ENCODE peak calls at places on chromosome 14, in seven cellular contexts. One of them, this sample, is unnamed.

GRCh38 chr14:37196604-37197420 is 925 bp upstream of the MIPOL1 start:
- DNase-seq in trophoblast cell: no peak
- DNase-seq in GDM1: no peak
- DNase-seq in H4: no peak
- DNase-seq in progenitor cell of endocrine pancreas: no peak
- DNase-seq in right atrium auricular region: no peak
- DNase-seq in iris pigment epithelial cell: no peak
- DNase-seq in this sample: no peak

GRCh38 chr14:104706733-104707628 is 17.0 kb upstream of the ADSS1 start:
- DNase-seq in trophoblast cell: no peak
- DNase-seq in iris pigment epithelial cell: no peak
- DNase-seq in GDM1: no peak
- DNase-seq in right atrium auricular region: no peak
- DNase-seq in H4: no peak
- DNase-seq in progenitor cell of endocrine pancreas: no peak
- DNase-seq in this sample: no peak

GRCh38 chr14:74425525-74426201 is 347 bp downstream of the SYNDIG1L start:
- DNase-seq in right atrium auricular region: no peak
- DNase-seq in iris pigment epithelial cell: peak; percentile 8
- DNase-seq in H4: no peak
- DNase-seq in progenitor cell of endocrine pancreas: peak; percentile 80
- DNase-seq in GDM1: peak; percentile 5
- DNase-seq in trophoblast cell: peak; percentile 69
- DNase-seq in this sample: peak; percentile 57

GRCh38 chr14:23160924-23161522 is 22.4 kb downstream of the SLC7A8 start:
- DNase-seq in GDM1: no peak
- DNase-seq in progenitor cell of endocrine pancreas: no peak
- DNase-seq in right atrium auricular region: peak; percentile 67
- DNase-seq in H4: peak; percentile 91
- DNase-seq in trophoblast cell: peak; percentile 62
- DNase-seq in iris pigment epithelial cell: peak; percentile 92
- DNase-seq in this sample: no peak

GRCh38 chr14:91058017-91058675 is 2.3 kb downstream of the RPS6KA5 start:
- DNase-seq in iris pigment epithelial cell: no peak
- DNase-seq in trophoblast cell: peak; percentile 75
- DNase-seq in right atrium auricular region: no peak
- DNase-seq in progenitor cell of endocrine pancreas: no peak
- DNase-seq in GDM1: no peak
- DNase-seq in H4: no peak
- DNase-seq in this sample: no peak

GRCh38 chr14:77722301-77722700 is 14.4 kb downstream of the SLIRP start:
- DNase-seq in progenitor cell of endocrine pancreas: no peak
- DNase-seq in H4: no peak
- DNase-seq in GDM1: no peak
- DNase-seq in trophoblast cell: no peak
- DNase-seq in iris pigment epithelial cell: no peak
- DNase-seq in right atrium auricular region: no peak
- DNase-seq in this sample: no peak

GRCh38 chr14:58864751-58865519 is 227.2 kb downstream of the DACT1 start:
- DNase-seq in right atrium auricular region: no peak
- DNase-seq in H4: peak; percentile 59
- DNase-seq in trophoblast cell: peak; percentile 24
- DNase-seq in iris pigment epithelial cell: peak; percentile 76
- DNase-seq in GDM1: no peak
- DNase-seq in progenitor cell of endocrine pancreas: no peak
- DNase-seq in this sample: no peak

GRCh38 chr14:98411154-98411553 is 860.8 kb downstream of the BCL11B start:
- DNase-seq in right atrium auricular region: no peak
- DNase-seq in H4: no peak
- DNase-seq in iris pigment epithelial cell: no peak
- DNase-seq in trophoblast cell: no peak
- DNase-seq in progenitor cell of endocrine pancreas: no peak
- DNase-seq in GDM1: no peak
- DNase-seq in this sample: no peak

GRCh38 chr14:20866963-20867362 is 24.2 kb upstream of the RNASE3 start:
- DNase-seq in GDM1: no peak
- DNase-seq in iris pigment epithelial cell: peak; percentile 10
- DNase-seq in H4: no peak
- DNase-seq in trophoblast cell: peak; percentile 34
- DNase-seq in progenitor cell of endocrine pancreas: no peak
- DNase-seq in right atrium auricular region: no peak
- DNase-seq in this sample: no peak

GRCh38 chr14:80356413-80356812 is 145.1 kb upstream of the DIO2 start:
- DNase-seq in right atrium auricular region: no peak
- DNase-seq in trophoblast cell: no peak
- DNase-seq in H4: no peak
- DNase-seq in progenitor cell of endocrine pancreas: no peak
- DNase-seq in GDM1: no peak
- DNase-seq in iris pigment epithelial cell: peak; percentile 52
- DNase-seq in this sample: no peak

GRCh38 chr14:24941719-24942118 is 108.2 kb downstream of the STXBP6 start:
- DNase-seq in H4: no peak
- DNase-seq in iris pigment epithelial cell: no peak
- DNase-seq in right atrium auricular region: no peak
- DNase-seq in progenitor cell of endocrine pancreas: no peak
- DNase-seq in GDM1: no peak
- DNase-seq in trophoblast cell: no peak
- DNase-seq in this sample: no peak

GRCh38 chr14:105375635-105376057 is 22.7 kb upstream of the TEX22 start:
- DNase-seq in iris pigment epithelial cell: peak; percentile 32
- DNase-seq in H4: no peak
- DNase-seq in GDM1: peak; percentile 79
- DNase-seq in progenitor cell of endocrine pancreas: no peak
- DNase-seq in right atrium auricular region: no peak
- DNase-seq in trophoblast cell: no peak
- DNase-seq in this sample: no peak

GRCh38 chr14:88507208-88507607 is 47.6 kb downstream of the PTPN21 start:
- DNase-seq in right atrium auricular region: no peak
- DNase-seq in progenitor cell of endocrine pancreas: no peak
- DNase-seq in H4: no peak
- DNase-seq in trophoblast cell: no peak
- DNase-seq in iris pigment epithelial cell: no peak
- DNase-seq in GDM1: no peak
- DNase-seq in this sample: no peak

GRCh38 chr14:82642425-82642824 is 1108.8 kb upstream of the SEL1L start:
- DNase-seq in right atrium auricular region: no peak
- DNase-seq in H4: peak; percentile 85
- DNase-seq in trophoblast cell: peak; percentile 10
- DNase-seq in progenitor cell of endocrine pancreas: peak; percentile 51
- DNase-seq in GDM1: no peak
- DNase-seq in iris pigment epithelial cell: no peak
- DNase-seq in this sample: no peak

GRCh38 chr14:101636081-101636560 is 74.8 kb downstream of the DIO3 start:
- DNase-seq in right atrium auricular region: no peak
- DNase-seq in H4: no peak
- DNase-seq in trophoblast cell: no peak
- DNase-seq in progenitor cell of endocrine pancreas: no peak
- DNase-seq in iris pigment epithelial cell: no peak
- DNase-seq in GDM1: no peak
- DNase-seq in this sample: no peak

GRCh38 chr14:56004807-56005579 is 113.2 kb upstream of the PELI2 start:
- DNase-seq in H4: peak; percentile 61
- DNase-seq in progenitor cell of endocrine pancreas: no peak
- DNase-seq in right atrium auricular region: peak; percentile 70
- DNase-seq in trophoblast cell: peak; percentile 67
- DNase-seq in GDM1: no peak
- DNase-seq in iris pigment epithelial cell: peak; percentile 57
- DNase-seq in this sample: peak; percentile 29